ENCODE peak calls at places on chromosomes 6 and 20, in six cellular contexts. One of them, this sample, is unnamed.

GRCh38 chr20:63234693-63235398 is 859 bp upstream of the BIRC7 start:
- DNase-seq in 8988T: peak; percentile 86
- DNase-seq in T-helper 2 cell: peak; percentile 12
- DNase-seq in posterior vena cava: no peak
- DNase-seq in uterus: no peak
- DNase-seq in T-helper 17 cell: no peak
- DNase-seq in this sample: peak; percentile 52

GRCh38 chr20:38747495-38748096 is 664 bp upstream of the ACTR5 start:
- DNase-seq in 8988T: no peak
- DNase-seq in T-helper 2 cell: no peak
- DNase-seq in posterior vena cava: no peak
- DNase-seq in uterus: no peak
- DNase-seq in T-helper 17 cell: no peak
- DNase-seq in this sample: peak; percentile 89

GRCh38 chr6:42974919-42975505 is 4.0 kb downstream of the PEX6 start:
- DNase-seq in 8988T: no peak
- DNase-seq in T-helper 2 cell: no peak
- DNase-seq in posterior vena cava: no peak
- DNase-seq in uterus: no peak
- DNase-seq in T-helper 17 cell: no peak
- DNase-seq in this sample: no peak

GRCh38 chr6:112332274-112332673 is 14.9 kb upstream of the RFPL4B start:
- DNase-seq in 8988T: no peak
- DNase-seq in T-helper 2 cell: no peak
- DNase-seq in posterior vena cava: no peak
- DNase-seq in uterus: no peak
- DNase-seq in T-helper 17 cell: no peak
- DNase-seq in this sample: no peak

GRCh38 chr20:32218156-32218900 is 10.6 kb downstream of the POFUT1 start:
- DNase-seq in 8988T: no peak
- DNase-seq in T-helper 2 cell: no peak
- DNase-seq in posterior vena cava: no peak
- DNase-seq in uterus: no peak
- DNase-seq in T-helper 17 cell: no peak
- DNase-seq in this sample: no peak

GRCh38 chr6:160750276-160750689 is 48.2 kb downstream of the PLG start:
- DNase-seq in 8988T: no peak
- DNase-seq in T-helper 2 cell: no peak
- DNase-seq in posterior vena cava: no peak
- DNase-seq in uterus: no peak
- DNase-seq in T-helper 17 cell: no peak
- DNase-seq in this sample: peak; percentile 58

GRCh38 chr6:134517145-134517658 is 199.3 kb upstream of the SGK1 start:
- DNase-seq in 8988T: no peak
- DNase-seq in T-helper 2 cell: no peak
- DNase-seq in posterior vena cava: peak; percentile 93
- DNase-seq in uterus: peak; percentile 31
- DNase-seq in T-helper 17 cell: no peak
- DNase-seq in this sample: peak; percentile 2

GRCh38 chr6:145178391-145178790 is 556.9 kb downstream of the EPM2A start:
- DNase-seq in 8988T: no peak
- DNase-seq in T-helper 2 cell: no peak
- DNase-seq in posterior vena cava: no peak
- DNase-seq in uterus: no peak
- DNase-seq in T-helper 17 cell: no peak
- DNase-seq in this sample: no peak

GRCh38 chr20:63378626-63379025 is 17.5 kb upstream of the CHRNA4 start:
- DNase-seq in 8988T: peak; percentile 57
- DNase-seq in T-helper 2 cell: no peak
- DNase-seq in posterior vena cava: no peak
- DNase-seq in uterus: no peak
- DNase-seq in T-helper 17 cell: no peak
- DNase-seq in this sample: no peak

GRCh38 chr6:118283759-118284158 is 264.3 kb upstream of the PLN start:
- DNase-seq in 8988T: no peak
- DNase-seq in T-helper 2 cell: peak; percentile 61
- DNase-seq in posterior vena cava: no peak
- DNase-seq in uterus: peak; percentile 68
- DNase-seq in T-helper 17 cell: no peak
- DNase-seq in this sample: peak; percentile 71

GRCh38 chr6:3455490-3456394 is 1.1 kb downstream of the SLC22A23 start:
- DNase-seq in 8988T: peak; percentile 64
- DNase-seq in T-helper 2 cell: no peak
- DNase-seq in posterior vena cava: no peak
- DNase-seq in uterus: no peak
- DNase-seq in T-helper 17 cell: no peak
- DNase-seq in this sample: no peak

GRCh38 chr6:2909718-2910117 is 6.6 kb upstream of the SERPINB9 start:
- DNase-seq in 8988T: no peak
- DNase-seq in T-helper 2 cell: no peak
- DNase-seq in posterior vena cava: no peak
- DNase-seq in uterus: no peak
- DNase-seq in T-helper 17 cell: no peak
- DNase-seq in this sample: no peak

GRCh38 chr6:109804020-109804419 is 112.9 kb downstream of the FIG4 start:
- DNase-seq in 8988T: no peak
- DNase-seq in T-helper 2 cell: no peak
- DNase-seq in posterior vena cava: no peak
- DNase-seq in uterus: no peak
- DNase-seq in T-helper 17 cell: no peak
- DNase-seq in this sample: peak; percentile 2

GRCh38 chr20:60123652-60124051 is 165.4 kb downstream of the CDH26 start:
- DNase-seq in 8988T: no peak
- DNase-seq in T-helper 2 cell: no peak
- DNase-seq in posterior vena cava: no peak
- DNase-seq in uterus: no peak
- DNase-seq in T-helper 17 cell: no peak
- DNase-seq in this sample: peak; percentile 12

GRCh38 chr20:46406986-46407670 is 713 bp upstream of the ELMO2 start:
- DNase-seq in 8988T: peak; percentile 20
- DNase-seq in T-helper 2 cell: peak; percentile 71
- DNase-seq in posterior vena cava: peak; percentile 89
- DNase-seq in uterus: peak; percentile 60
- DNase-seq in T-helper 17 cell: peak; percentile 48
- DNase-seq in this sample: peak; percentile 66

GRCh38 chr20:59403261-59403961 is 103.0 kb downstream of the EDN3 start:
- DNase-seq in 8988T: peak; percentile 91
- DNase-seq in T-helper 2 cell: peak; percentile 57
- DNase-seq in posterior vena cava: peak; percentile 83
- DNase-seq in uterus: no peak
- DNase-seq in T-helper 17 cell: peak; percentile 66
- DNase-seq in this sample: peak; percentile 52

GRCh38 chr6:111957623-111958315 is 84.5 kb upstream of the FYN start:
- DNase-seq in 8988T: no peak
- DNase-seq in T-helper 2 cell: no peak
- DNase-seq in posterior vena cava: no peak
- DNase-seq in uterus: no peak
- DNase-seq in T-helper 17 cell: no peak
- DNase-seq in this sample: no peak

GRCh38 chr6:138105880-138106664 is 1.1 kb downstream of the PERP start:
- DNase-seq in 8988T: peak; percentile 23
- DNase-seq in T-helper 2 cell: no peak
- DNase-seq in posterior vena cava: no peak
- DNase-seq in uterus: no peak
- DNase-seq in T-helper 17 cell: no peak
- DNase-seq in this sample: peak; percentile 27

GRCh38 chr20:47464380-47465101 is 37.1 kb upstream of the NCOA3 start:
- DNase-seq in 8988T: no peak
- DNase-seq in T-helper 2 cell: no peak
- DNase-seq in posterior vena cava: peak; percentile 72
- DNase-seq in uterus: peak; percentile 51
- DNase-seq in T-helper 17 cell: no peak
- DNase-seq in this sample: peak; percentile 100

GRCh38 chr6:119887671-119888070 is 538.1 kb upstream of the MAN1A1 start:
- DNase-seq in 8988T: no peak
- DNase-seq in T-helper 2 cell: no peak
- DNase-seq in posterior vena cava: no peak
- DNase-seq in uterus: no peak
- DNase-seq in T-helper 17 cell: no peak
- DNase-seq in this sample: no peak

GRCh38 chr6:12522347-12522746 is 194.2 kb upstream of the PHACTR1 start:
- DNase-seq in 8988T: no peak
- DNase-seq in T-helper 2 cell: no peak
- DNase-seq in posterior vena cava: no peak
- DNase-seq in uterus: no peak
- DNase-seq in T-helper 17 cell: no peak
- DNase-seq in this sample: no peak

GRCh38 chr6:5481024-5481423 is 219.7 kb downstream of the FARS2 start:
- DNase-seq in 8988T: no peak
- DNase-seq in T-helper 2 cell: no peak
- DNase-seq in posterior vena cava: no peak
- DNase-seq in uterus: no peak
- DNase-seq in T-helper 17 cell: no peak
- DNase-seq in this sample: no peak

GRCh38 chr6:160139420-160139851 is 17.8 kb downstream of the SLC22A1 start:
- DNase-seq in 8988T: no peak
- DNase-seq in T-helper 2 cell: no peak
- DNase-seq in posterior vena cava: no peak
- DNase-seq in uterus: peak; percentile 78
- DNase-seq in T-helper 17 cell: no peak
- DNase-seq in this sample: peak; percentile 81

GRCh38 chr6:139443226-139444112 is 69.0 kb upstream of the CITED2 start:
- DNase-seq in 8988T: no peak
- DNase-seq in T-helper 2 cell: no peak
- DNase-seq in posterior vena cava: no peak
- DNase-seq in uterus: no peak
- DNase-seq in T-helper 17 cell: no peak
- DNase-seq in this sample: no peak

This sample was measured in PC-3.